ENCODE peak calls at places on chromosomes 5 and 9, in eight cellular contexts. One of them, this sample, is unnamed.

GRCh38 chr9:84170521-84171141 is 169.9 kb downstream of the SLC28A3 start:
- DNase-seq in natural killer cell: no peak
- DNase-seq in KG1: no peak
- DNase-seq in activated effector memory CD4-positive, alpha-beta T cell treated with anti-CD3 and anti-CD28 coated beads, Interleukin-2, amount 50 U/mL, for 16 hours: no peak
- DNase-seq in amniotic epithelial cell: peak; percentile 89
- DNase-seq in activated T-helper 1 cell treated with Interleukin-2 at 50 U/mL for 16 hours: no peak
- DNase-seq in activated CD4-positive, alpha-beta T cell treated with anti-CD3 and anti-CD28 coated beads for 24 hours: no peak
- DNase-seq in Calu3: peak; percentile 14
- DNase-seq in this sample: no peak

GRCh38 chr5:58851571-58851970 is 268.7 kb downstream of the RAB3C start:
- DNase-seq in activated CD4-positive, alpha-beta T cell treated with anti-CD3 and anti-CD28 coated beads for 24 hours: no peak
- DNase-seq in natural killer cell: no peak
- DNase-seq in Calu3: no peak
- DNase-seq in activated effector memory CD4-positive, alpha-beta T cell treated with anti-CD3 and anti-CD28 coated beads, Interleukin-2, amount 50 U/mL, for 16 hours: no peak
- DNase-seq in KG1: no peak
- DNase-seq in activated T-helper 1 cell treated with Interleukin-2 at 50 U/mL for 16 hours: no peak
- DNase-seq in amniotic epithelial cell: no peak
- DNase-seq in this sample: no peak

GRCh38 chr9:116566677-116567488 is 120.2 kb upstream of the TRIM32 start:
- DNase-seq in natural killer cell: no peak
- DNase-seq in activated T-helper 1 cell treated with Interleukin-2 at 50 U/mL for 16 hours: no peak
- DNase-seq in activated effector memory CD4-positive, alpha-beta T cell treated with anti-CD3 and anti-CD28 coated beads, Interleukin-2, amount 50 U/mL, for 16 hours: no peak
- DNase-seq in KG1: no peak
- DNase-seq in activated CD4-positive, alpha-beta T cell treated with anti-CD3 and anti-CD28 coated beads for 24 hours: no peak
- DNase-seq in Calu3: peak; percentile 10
- DNase-seq in amniotic epithelial cell: no peak
- DNase-seq in this sample: no peak

GRCh38 chr5:138696501-138696900 is 56.7 kb upstream of the CTNNA1 start:
- DNase-seq in activated CD4-positive, alpha-beta T cell treated with anti-CD3 and anti-CD28 coated beads for 24 hours: no peak
- DNase-seq in activated T-helper 1 cell treated with Interleukin-2 at 50 U/mL for 16 hours: no peak
- DNase-seq in KG1: no peak
- DNase-seq in natural killer cell: no peak
- DNase-seq in amniotic epithelial cell: peak; percentile 86
- DNase-seq in Calu3: peak; percentile 50
- DNase-seq in activated effector memory CD4-positive, alpha-beta T cell treated with anti-CD3 and anti-CD28 coated beads, Interleukin-2, amount 50 U/mL, for 16 hours: no peak
- DNase-seq in this sample: no peak

GRCh38 chr5:126414874-126415502 is 8.2 kb upstream of the GRAMD2B start:
- DNase-seq in Calu3: no peak
- DNase-seq in natural killer cell: no peak
- DNase-seq in amniotic epithelial cell: peak; percentile 79
- DNase-seq in activated CD4-positive, alpha-beta T cell treated with anti-CD3 and anti-CD28 coated beads for 24 hours: no peak
- DNase-seq in activated T-helper 1 cell treated with Interleukin-2 at 50 U/mL for 16 hours: no peak
- DNase-seq in KG1: no peak
- DNase-seq in activated effector memory CD4-positive, alpha-beta T cell treated with anti-CD3 and anti-CD28 coated beads, Interleukin-2, amount 50 U/mL, for 16 hours: no peak
- DNase-seq in this sample: no peak

GRCh38 chr5:39201795-39202593 is 17.4 kb downstream of the FYB1 start:
- DNase-seq in activated T-helper 1 cell treated with Interleukin-2 at 50 U/mL for 16 hours: no peak
- DNase-seq in amniotic epithelial cell: no peak
- DNase-seq in activated CD4-positive, alpha-beta T cell treated with anti-CD3 and anti-CD28 coated beads for 24 hours: no peak
- DNase-seq in KG1: no peak
- DNase-seq in natural killer cell: no peak
- DNase-seq in activated effector memory CD4-positive, alpha-beta T cell treated with anti-CD3 and anti-CD28 coated beads, Interleukin-2, amount 50 U/mL, for 16 hours: no peak
- DNase-seq in Calu3: no peak
- DNase-seq in this sample: no peak

GRCh38 chr5:133924221-133924920 is 44.1 kb downstream of the C5orf15 start:
- DNase-seq in Calu3: no peak
- DNase-seq in activated CD4-positive, alpha-beta T cell treated with anti-CD3 and anti-CD28 coated beads for 24 hours: no peak
- DNase-seq in amniotic epithelial cell: no peak
- DNase-seq in KG1: no peak
- DNase-seq in activated T-helper 1 cell treated with Interleukin-2 at 50 U/mL for 16 hours: no peak
- DNase-seq in activated effector memory CD4-positive, alpha-beta T cell treated with anti-CD3 and anti-CD28 coated beads, Interleukin-2, amount 50 U/mL, for 16 hours: no peak
- DNase-seq in natural killer cell: no peak
- DNase-seq in this sample: no peak

GRCh38 chr9:93597871-93598646 is 21.7 kb downstream of the PHF2 start:
- DNase-seq in activated T-helper 1 cell treated with Interleukin-2 at 50 U/mL for 16 hours: no peak
- DNase-seq in natural killer cell: no peak
- DNase-seq in activated effector memory CD4-positive, alpha-beta T cell treated with anti-CD3 and anti-CD28 coated beads, Interleukin-2, amount 50 U/mL, for 16 hours: peak; percentile 50
- DNase-seq in activated CD4-positive, alpha-beta T cell treated with anti-CD3 and anti-CD28 coated beads for 24 hours: no peak
- DNase-seq in Calu3: no peak
- DNase-seq in KG1: no peak
- DNase-seq in amniotic epithelial cell: no peak
- DNase-seq in this sample: no peak

GRCh38 chr5:2856206-2856605 is 104.7 kb upstream of the IRX2 start:
- DNase-seq in natural killer cell: no peak
- DNase-seq in activated effector memory CD4-positive, alpha-beta T cell treated with anti-CD3 and anti-CD28 coated beads, Interleukin-2, amount 50 U/mL, for 16 hours: no peak
- DNase-seq in amniotic epithelial cell: no peak
- DNase-seq in KG1: no peak
- DNase-seq in activated CD4-positive, alpha-beta T cell treated with anti-CD3 and anti-CD28 coated beads for 24 hours: no peak
- DNase-seq in activated T-helper 1 cell treated with Interleukin-2 at 50 U/mL for 16 hours: no peak
- DNase-seq in Calu3: no peak
- DNase-seq in this sample: no peak

GRCh38 chr5:147565524-147565923 is 55.7 kb upstream of the DPYSL3 start:
- DNase-seq in natural killer cell: no peak
- DNase-seq in amniotic epithelial cell: peak; percentile 79
- DNase-seq in activated CD4-positive, alpha-beta T cell treated with anti-CD3 and anti-CD28 coated beads for 24 hours: no peak
- DNase-seq in activated T-helper 1 cell treated with Interleukin-2 at 50 U/mL for 16 hours: no peak
- DNase-seq in activated effector memory CD4-positive, alpha-beta T cell treated with anti-CD3 and anti-CD28 coated beads, Interleukin-2, amount 50 U/mL, for 16 hours: no peak
- DNase-seq in KG1: no peak
- DNase-seq in Calu3: no peak
- DNase-seq in this sample: no peak

GRCh38 chr5:139470821-139471300 is at the start of gene SMIM33:
- DNase-seq in activated effector memory CD4-positive, alpha-beta T cell treated with anti-CD3 and anti-CD28 coated beads, Interleukin-2, amount 50 U/mL, for 16 hours: peak; percentile 79
- DNase-seq in activated CD4-positive, alpha-beta T cell treated with anti-CD3 and anti-CD28 coated beads for 24 hours: no peak
- DNase-seq in KG1: no peak
- DNase-seq in natural killer cell: no peak
- DNase-seq in amniotic epithelial cell: no peak
- DNase-seq in activated T-helper 1 cell treated with Interleukin-2 at 50 U/mL for 16 hours: peak; percentile 27
- DNase-seq in Calu3: no peak
- DNase-seq in this sample: peak; percentile 26

This sample was measured in CD8-positive, alpha-beta memory T cell.